ENCODE peak calls at places on chromosomes 16 and 17, in five cellular contexts. Q is H1, Z is prostate gland, M is GM23338, I is HepG2. H is an unnamed sample. For H3K4me1, the result is how much of the 10 kb centered on the place peaks cover.

GRCh38 chr16:21302454-21302853 is 24.4 kb upstream of the CRYM start:
- DNase-seq in I (no peak), Z (no peak), M (peak), Q (no peak), H (no peak)

GRCh38 chr16:10314811-10315210 is 71.0 kb upstream of the ATF7IP2 start:
- DNase-seq in I (peak), Q (no peak), M (no peak), Z (no peak), H (no peak)

GRCh38 chr16:90023078-90023447 is 3.8 kb upstream of the DBNDD1 start:
- DNase-seq in M (no peak), Z (no peak), Q (no peak), I (no peak), H (no peak)

GRCh38 chr17:65278050-65278819 is 141.1 kb downstream of the RGS9 start:
- DNase-seq in M (peak), Q (no peak), I (peak), Z (peak), H (peak)

GRCh38 chr16:84925773-84926372 is 85.5 kb downstream of the ZDHHC7 start:
- DNase-seq in Q (no peak), M (peak), I (no peak), Z (no peak), H (no peak)

GRCh38 chr17:53316988-53317387 is 505.7 kb upstream of the KIF2B start:
- DNase-seq in Z (no peak), I (no peak), M (no peak), Q (no peak), H (no peak)

GRCh38 chr17:15398291-15398690 is 56.9 kb upstream of the TEKT3 start:
- DNase-seq in M (no peak), Q (no peak), I (no peak), Z (no peak), H (no peak)

GRCh38 chr16:53899471-53899870 is 195.5 kb downstream of the FTO start:
- DNase-seq in Q (no peak), I (peak), M (no peak), Z (no peak), H (no peak)

GRCh38 chr16:23518435-23518891 is 8.2 kb upstream of the GGA2 start:
- DNase-seq in I (no peak), M (no peak), Z (no peak), Q (no peak), H (no peak)

GRCh38 chr17:82414548-82415281 is 3.4 kb upstream of the HEXD start:
- DNase-seq in M (peak), I (peak), Q (peak), Z (peak), H (peak)

GRCh38 chr17:41665566-41666335 is 22.9 kb upstream of the EIF1 start:
- DNase-seq in M (peak), I (peak), Z (peak), Q (no peak), H (peak)

GRCh38 chr16:14373901-14374300 is 256.2 kb downstream of the PARN start:
- DNase-seq in Z (no peak), M (no peak), I (no peak), Q (no peak), H (no peak)

GRCh38 chr16:50741225-50741807 is 570 bp upstream of the CYLD start:
- DNase-seq in Q (no peak), I (no peak), Z (no peak), M (peak), H (no peak)

GRCh38 chr16:69537706-69538080 is 28.1 kb upstream of the NFAT5 start:
- DNase-seq in Q (no peak), I (no peak), Z (no peak), M (no peak), H (no peak)

GRCh38 chr17:81329279-81329926 is 34.3 kb upstream of the SLC38A10 start:
- DNase-seq in Q (no peak), I (peak), M (peak), Z (peak), H (peak)

GRCh38 chr17:15265131-15265530 is at the start of gene PMP22:
- DNase-seq in M (peak), I (no peak), Q (no peak), Z (no peak), H (no peak)

GRCh38 chr17:419073-419735 is 66.6 kb upstream of the RPH3AL start:
- DNase-seq in I (peak), Q (no peak), M (no peak), Z (no peak), H (no peak)

GRCh38 chr17:82458885-82459424 is 414 bp downstream of the NARF start:
- DNase-seq in Q (no peak), Z (no peak), I (no peak), M (peak), H (peak)

GRCh38 chr17:58968662-58969061 is 138.0 kb downstream of the TRIM37 start:
- DNase-seq in Q (no peak), Z (no peak), M (peak), I (no peak), H (no peak)

GRCh38 chr16:57528499-57529323 is 7.7 kb downstream of the CCDC102A start:
- DNase-seq in Q (no peak), M (peak), I (no peak), Z (no peak), H (peak)

GRCh38 chr16:27633721-27634120 is 83.8 kb downstream of the KATNIP start:
- DNase-seq in I (no peak), Z (no peak), Q (no peak), M (no peak), H (no peak)

GRCh38 chr17:60473788-60474187 is 51.5 kb downstream of the CHCT1 start:
- DNase-seq in Q (no peak), I (no peak), Z (no peak), M (no peak), H (no peak)

GRCh38 chr17:5100832-5101231 is 10.8 kb downstream of the ZNF232 start:
- DNase-seq in M (no peak), I (no peak), Z (no peak), Q (no peak), H (no peak)

GRCh38 chr17:56481654-56482053 is 111.8 kb upstream of the NOG start:
- DNase-seq in I (no peak), Q (no peak), Z (no peak), M (no peak), H (no peak)

GRCh38 chr17:57530026-57530425 is 215.1 kb downstream of the CCDC182 start:
- DNase-seq in M (no peak), Q (no peak), Z (no peak), I (no peak), H (no peak)

GRCh38 chr16:7227193-7227825 is 105.3 kb upstream of the RBFOX1 start:
- DNase-seq in I (no peak), Z (no peak), M (peak), Q (peak), H (no peak)

GRCh38 chr17:82012482-82013295 is 10.0 kb downstream of the CENPX start:
- DNase-seq in M (no peak), Z (no peak), Q (no peak), I (no peak), H (no peak)

GRCh38 chr16:590875-591200 is 972 bp downstream of the RAB40C start:
- DNase-seq in I (no peak), M (no peak), Q (no peak), Z (no peak), H (no peak)

GRCh38 chr16:51524555-51525373 is 373.7 kb upstream of the SALL1 start:
- DNase-seq in M (no peak), Q (no peak), I (no peak), Z (no peak), H (no peak)

GRCh38 chr17:78082988-78083387 is 45.6 kb downstream of the TMC6 start:
- DNase-seq in M (no peak), Q (no peak), I (no peak), Z (no peak), H (no peak)

GRCh38 chr17:80791758-80792284 is 199.8 kb upstream of the CHMP6 start:
- DNase-seq in I (peak), Z (no peak), Q (no peak), M (no peak), H (peak)

GRCh38 chr17:74728033-74728701 is 8.9 kb upstream of the RAB37 start:
- DNase-seq in M (no peak), Z (no peak), I (no peak), Q (no peak), H (no peak)

GRCh38 chr16:79651363-79651762 is 50.8 kb upstream of the MAF start:
- DNase-seq in M (no peak), Z (peak), I (no peak), Q (no peak), H (peak)

GRCh38 chr16:19746561-19746960 is 28.5 kb downstream of the IQCK start:
- DNase-seq in I (no peak), M (no peak), Z (no peak), Q (no peak), H (no peak)

GRCh38 chr17:13638855-13639458 is 37.2 kb upstream of the HS3ST3A1 start:
- DNase-seq in Q (no peak), Z (no peak), I (no peak), M (peak), H (no peak)

GRCh38 chr17:46009681-46010596 is 10.9 kb downstream of the STH start:
- DNase-seq in Z (no peak), I (no peak), M (no peak), Q (no peak), H (no peak)

GRCh38 chr17:78416791-78417530 is 38.5 kb downstream of the PGS1 start:
- DNase-seq in M (no peak), Z (no peak), I (no peak), Q (no peak), H (no peak)

GRCh38 chr16:3665508-3665907 is 11.0 kb downstream of the DNASE1 start:
- DNase-seq in Z (no peak), M (no peak), Q (no peak), I (no peak), H (no peak)

GRCh38 chr17:74260525-74260850 is 13.5 kb upstream of the DNAI2 start:
- DNase-seq in M (peak), I (no peak), Q (no peak), Z (no peak), H (no peak)

GRCh38 chr17:79842656-79843474 is 3.6 kb upstream of the CBX4 start:
- DNase-seq in Z (no peak), M (peak), Q (no peak), I (no peak), H (no peak)

GRCh38 chr17:76673729-76674128 is 30.2 kb upstream of the ST6GALNAC1 start:
- DNase-seq in Z (no peak), M (no peak), Q (no peak), I (no peak), H (no peak)
- TF ChIP-seq POLR2AphosphoS5 in Z (no peak), M (no peak), Q (no peak), I (no peak), H (no peak)

GRCh38 chr17:17366941-17367885 is 64.0 kb downstream of the NT5M start:
- DNase-seq in Z (no peak), M (no peak), I (no peak), Q (no peak), H (no peak)

GRCh38 chr17:17366235-17366634 is 63.1 kb downstream of the NT5M start:
- DNase-seq in Z (no peak), M (no peak), I (no peak), Q (no peak), H (no peak)

GRCh38 chr17:17367931-17368330 is 64.8 kb downstream of the NT5M start:
- DNase-seq in M (no peak), I (no peak), Q (no peak), Z (no peak), H (no peak)

GRCh38 chr17:17372856-17373520 is 69.8 kb downstream of the NT5M start:
- DNase-seq in Q (no peak), I (no peak), M (no peak), Z (no peak), H (no peak)

GRCh38 chr17:17370711-17371110 is 67.5 kb downstream of the NT5M start:
- DNase-seq in I (no peak), Z (no peak), Q (no peak), M (no peak), H (no peak)
- H3K4me1 ChIP-seq in I (under half), Z (under half), Q (under half), M (under half), H (under half)

GRCh38 chr16:8775359-8775758 is 22.1 kb downstream of the TMEM186 start:
- DNase-seq in M (no peak), Q (no peak), I (no peak), Z (no peak), H (no peak)
- H3K27ac ChIP-seq in M (no peak), Q (no peak), I (no peak), Z (no peak), H (no peak)

GRCh38 chr17:21548236-21548635 is 144.1 kb upstream of the KCNJ18 start:
- DNase-seq in Q (no peak), I (no peak), M (no peak), Z (no peak), H (no peak)

GRCh38 chr17:21549107-21549687 is 143.1 kb upstream of the KCNJ18 start:
- DNase-seq in Z (no peak), I (no peak), Q (no peak), M (no peak), H (no peak)

GRCh38 chr17:21551081-21551881 is 141.0 kb upstream of the KCNJ18 start:
- DNase-seq in Z (peak), Q (no peak), I (peak), M (peak), H (peak)
- TF ChIP-seq POLR2AphosphoS5 in Z (peak), Q (no peak), I (peak), M (peak), H (peak)

DNA sequence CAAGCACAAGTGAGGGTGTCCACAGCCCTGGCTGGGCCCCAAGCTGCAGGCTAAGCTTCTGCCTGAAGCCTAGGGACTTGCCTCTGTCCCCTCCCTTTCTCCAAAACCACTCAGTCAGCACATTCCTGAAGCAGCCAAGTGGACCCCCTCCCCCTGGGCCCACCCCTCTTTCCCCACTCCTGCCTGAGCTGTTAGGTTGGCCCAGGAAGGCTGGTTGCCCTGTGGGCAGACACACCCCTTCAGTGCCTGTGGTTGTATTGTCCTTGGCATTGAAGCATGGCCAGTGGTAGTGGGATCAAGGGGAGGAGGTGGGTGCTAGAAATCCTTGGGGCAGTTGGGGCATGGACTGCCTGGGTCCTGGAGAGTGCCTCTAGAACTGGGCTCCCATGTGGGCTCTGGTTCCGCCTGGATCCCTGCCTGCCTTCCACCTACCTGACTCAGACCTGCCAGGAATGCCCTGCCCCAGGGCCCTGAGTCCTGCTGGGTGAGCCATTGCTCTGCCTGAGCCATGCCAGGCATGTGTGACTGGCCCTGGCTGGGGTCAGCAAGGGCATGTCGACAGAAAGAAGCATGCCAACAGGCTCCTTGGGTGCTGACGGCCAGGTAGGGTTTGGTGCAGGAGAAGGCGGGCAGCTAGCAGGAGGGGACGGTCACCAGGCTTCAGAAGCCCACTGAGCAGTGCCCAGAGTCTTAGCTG is 2.1 kb downstream of the TRAF4 start:
- DNase-seq in Z (no peak), M (peak), I (no peak), Q (no peak), H (peak)
- H3K4me1 ChIP-seq in Z (under half), M (under half), I (half or more), Q (under half), H (half or more)

DNA sequence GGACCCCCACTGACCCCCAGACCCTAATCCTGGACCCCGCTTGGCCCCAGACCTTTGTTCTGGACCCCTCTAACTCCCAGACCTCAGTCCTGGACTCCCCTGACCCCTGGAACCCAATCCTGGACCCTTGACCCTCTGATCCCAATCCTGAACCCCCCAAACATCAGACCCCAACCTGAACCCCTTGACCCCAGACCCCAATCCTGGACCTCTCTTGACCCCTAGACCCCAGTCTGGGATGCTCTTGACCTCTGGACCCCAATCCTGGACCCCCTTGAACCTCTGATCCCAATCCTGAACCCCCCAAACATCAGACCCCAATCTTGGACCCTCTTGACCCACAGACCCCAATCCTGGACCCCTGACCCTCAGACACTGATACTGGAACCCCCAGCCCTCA is 13.5 kb upstream of the P2RX1 start:
- DNase-seq in M (no peak), I (no peak), Q (no peak), Z (no peak), H (no peak)
- H3K27ac ChIP-seq in M (no peak), I (no peak), Q (no peak), Z (no peak), H (no peak)

GRCh38 chr17:19943599-19943998 is 34.0 kb downstream of the AKAP10 start:
- DNase-seq in I (no peak), Z (no peak), Q (no peak), M (no peak), H (no peak)
- TF ChIP-seq POLR2AphosphoS5 in I (no peak), Z (no peak), Q (no peak), M (no peak), H (no peak)

DNA sequence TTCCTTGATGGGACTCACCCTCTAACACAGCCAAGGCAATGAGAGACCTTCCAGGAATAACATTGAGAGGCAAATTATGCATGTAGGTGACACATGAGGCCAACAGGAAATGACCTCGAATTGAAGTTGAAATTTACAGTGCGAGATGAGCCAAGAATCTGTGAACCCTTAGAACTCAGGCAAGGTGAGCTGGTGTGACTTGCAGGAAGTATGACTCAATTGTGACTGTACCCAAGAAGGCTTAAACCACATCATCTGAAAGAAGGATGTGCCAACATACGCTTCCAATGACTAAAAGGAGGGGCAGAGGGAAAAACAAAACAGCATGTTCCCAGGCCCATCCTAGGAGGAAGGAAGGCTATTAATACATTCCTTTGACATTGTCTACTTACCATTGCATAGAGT is 44.8 kb downstream of the PITPNC1 start:
- DNase-seq in I (peak), Z (peak), Q (no peak), M (peak), H (no peak)
- H3K4me1 ChIP-seq in I (under half), Z (under half), Q (under half), M (under half), H (under half)

H was measured in stomach.